ENCODE peak calls at places on chromosomes 11 and 22, in ten cellular contexts. One of them, this sample, is unnamed.

GRCh38 chr11:119417726-119418540 is 5.0 kb downstream of the THY1 start:
- DNase-seq in heart right ventricle: no peak
- DNase-seq in OCI-LY7: no peak
- DNase-seq in fibroblast of lung: peak; percentile 68
- DNase-seq in lower lobe of right lung: no peak
- DNase-seq in right lobe of liver: no peak
- DNase-seq in mesenchymal stem cell: peak; percentile 14
- DNase-seq in transverse colon: no peak
- DNase-seq in stomach: no peak
- DNase-seq in heart left ventricle: no peak
- DNase-seq in this sample: no peak

GRCh38 chr11:118401880-118402590 is 629 bp downstream of the ATP5MG start:
- DNase-seq in mesenchymal stem cell: peak; percentile 89
- DNase-seq in right lobe of liver: no peak
- DNase-seq in OCI-LY7: no peak
- DNase-seq in fibroblast of lung: peak; percentile 80
- DNase-seq in stomach: no peak
- DNase-seq in heart right ventricle: no peak
- DNase-seq in transverse colon: no peak
- DNase-seq in lower lobe of right lung: no peak
- DNase-seq in heart left ventricle: no peak
- DNase-seq in this sample: no peak

GRCh38 chr22:44628273-44628672 is 73.7 kb upstream of the PRR5 start:
- DNase-seq in fibroblast of lung: no peak
- DNase-seq in right lobe of liver: no peak
- DNase-seq in mesenchymal stem cell: no peak
- DNase-seq in stomach: no peak
- DNase-seq in transverse colon: no peak
- DNase-seq in lower lobe of right lung: peak; percentile 28
- DNase-seq in OCI-LY7: no peak
- DNase-seq in heart right ventricle: no peak
- DNase-seq in heart left ventricle: no peak
- DNase-seq in this sample: peak; percentile 56

GRCh38 chr11:134882141-134882540 is 470.1 kb upstream of the B3GAT1 start:
- DNase-seq in fibroblast of lung: no peak
- DNase-seq in stomach: no peak
- DNase-seq in heart right ventricle: no peak
- DNase-seq in transverse colon: no peak
- DNase-seq in mesenchymal stem cell: no peak
- DNase-seq in OCI-LY7: no peak
- DNase-seq in lower lobe of right lung: no peak
- DNase-seq in heart left ventricle: no peak
- DNase-seq in right lobe of liver: no peak
- DNase-seq in this sample: no peak

GRCh38 chr22:41833369-41834004 is 582 bp downstream of the SREBF2 start:
- DNase-seq in lower lobe of right lung: peak; percentile 69
- DNase-seq in stomach: peak; percentile 48
- DNase-seq in right lobe of liver: peak; percentile 64
- DNase-seq in transverse colon: peak; percentile 57
- DNase-seq in heart right ventricle: peak; percentile 44
- DNase-seq in mesenchymal stem cell: peak; percentile 48
- DNase-seq in heart left ventricle: peak; percentile 74
- DNase-seq in OCI-LY7: peak; percentile 55
- DNase-seq in fibroblast of lung: peak; percentile 20
- DNase-seq in this sample: peak; percentile 75

GRCh38 chr11:22703040-22703439 is 36.6 kb downstream of the GAS2 start:
- DNase-seq in lower lobe of right lung: no peak
- DNase-seq in transverse colon: no peak
- DNase-seq in OCI-LY7: no peak
- DNase-seq in right lobe of liver: no peak
- DNase-seq in heart left ventricle: no peak
- DNase-seq in fibroblast of lung: peak; percentile 51
- DNase-seq in stomach: no peak
- DNase-seq in mesenchymal stem cell: peak; percentile 79
- DNase-seq in heart right ventricle: no peak
- DNase-seq in this sample: no peak

GRCh38 chr11:122032317-122032716 is 83.7 kb downstream of the BLID start:
- DNase-seq in stomach: no peak
- DNase-seq in fibroblast of lung: peak; percentile 76
- DNase-seq in lower lobe of right lung: no peak
- DNase-seq in mesenchymal stem cell: no peak
- DNase-seq in transverse colon: no peak
- DNase-seq in right lobe of liver: no peak
- DNase-seq in heart left ventricle: no peak
- DNase-seq in heart right ventricle: no peak
- DNase-seq in OCI-LY7: no peak
- DNase-seq in this sample: peak; percentile 52

GRCh38 chr11:115385211-115385610 is 119.0 kb downstream of the CADM1 start:
- DNase-seq in fibroblast of lung: no peak
- DNase-seq in stomach: no peak
- DNase-seq in mesenchymal stem cell: no peak
- DNase-seq in right lobe of liver: no peak
- DNase-seq in heart right ventricle: no peak
- DNase-seq in OCI-LY7: no peak
- DNase-seq in heart left ventricle: no peak
- DNase-seq in lower lobe of right lung: no peak
- DNase-seq in transverse colon: no peak
- DNase-seq in this sample: no peak

GRCh38 chr22:22576244-22576988 is 17.4 kb upstream of the PRAME start:
- DNase-seq in transverse colon: peak; percentile 45
- DNase-seq in heart right ventricle: peak; percentile 43
- DNase-seq in stomach: peak; percentile 49
- DNase-seq in mesenchymal stem cell: peak; percentile 16
- DNase-seq in lower lobe of right lung: no peak
- DNase-seq in OCI-LY7: peak; percentile 58
- DNase-seq in right lobe of liver: peak; percentile 55
- DNase-seq in fibroblast of lung: peak; percentile 43
- DNase-seq in heart left ventricle: no peak
- DNase-seq in this sample: no peak

GRCh38 chr22:46073683-46074504 is 76.4 kb upstream of the PPARA start:
- DNase-seq in stomach: peak; percentile 43
- DNase-seq in fibroblast of lung: no peak
- DNase-seq in mesenchymal stem cell: peak; percentile 28
- DNase-seq in heart right ventricle: peak; percentile 51
- DNase-seq in transverse colon: peak; percentile 50
- DNase-seq in OCI-LY7: no peak
- DNase-seq in heart left ventricle: peak; percentile 66
- DNase-seq in right lobe of liver: peak; percentile 63
- DNase-seq in lower lobe of right lung: peak; percentile 53
- DNase-seq in this sample: peak; percentile 83

GRCh38 chr22:46077669-46078099 is 72.6 kb upstream of the PPARA start:
- DNase-seq in stomach: peak; percentile 25
- DNase-seq in heart right ventricle: peak; percentile 12
- DNase-seq in fibroblast of lung: no peak
- DNase-seq in heart left ventricle: peak; percentile 48
- DNase-seq in right lobe of liver: peak; percentile 33
- DNase-seq in OCI-LY7: no peak
- DNase-seq in transverse colon: peak; percentile 8
- DNase-seq in mesenchymal stem cell: no peak
- DNase-seq in lower lobe of right lung: peak; percentile 31
- DNase-seq in this sample: peak; percentile 31

GRCh38 chr22:46076651-46077339 is 73.5 kb upstream of the PPARA start:
- DNase-seq in OCI-LY7: no peak
- DNase-seq in right lobe of liver: peak; percentile 67
- DNase-seq in transverse colon: peak; percentile 28
- DNase-seq in heart left ventricle: peak; percentile 63
- DNase-seq in heart right ventricle: peak; percentile 55
- DNase-seq in mesenchymal stem cell: no peak
- DNase-seq in lower lobe of right lung: peak; percentile 50
- DNase-seq in stomach: peak; percentile 59
- DNase-seq in fibroblast of lung: peak; percentile 81
- DNase-seq in this sample: peak; percentile 75

GRCh38 chr22:46074771-46075551 is 75.4 kb upstream of the PPARA start:
- DNase-seq in fibroblast of lung: no peak
- DNase-seq in stomach: peak; percentile 33
- DNase-seq in lower lobe of right lung: peak; percentile 52
- DNase-seq in right lobe of liver: peak; percentile 46
- DNase-seq in OCI-LY7: no peak
- DNase-seq in transverse colon: peak; percentile 35
- DNase-seq in mesenchymal stem cell: no peak
- DNase-seq in heart left ventricle: peak; percentile 64
- DNase-seq in heart right ventricle: peak; percentile 21
- DNase-seq in this sample: peak; percentile 68

DNA sequence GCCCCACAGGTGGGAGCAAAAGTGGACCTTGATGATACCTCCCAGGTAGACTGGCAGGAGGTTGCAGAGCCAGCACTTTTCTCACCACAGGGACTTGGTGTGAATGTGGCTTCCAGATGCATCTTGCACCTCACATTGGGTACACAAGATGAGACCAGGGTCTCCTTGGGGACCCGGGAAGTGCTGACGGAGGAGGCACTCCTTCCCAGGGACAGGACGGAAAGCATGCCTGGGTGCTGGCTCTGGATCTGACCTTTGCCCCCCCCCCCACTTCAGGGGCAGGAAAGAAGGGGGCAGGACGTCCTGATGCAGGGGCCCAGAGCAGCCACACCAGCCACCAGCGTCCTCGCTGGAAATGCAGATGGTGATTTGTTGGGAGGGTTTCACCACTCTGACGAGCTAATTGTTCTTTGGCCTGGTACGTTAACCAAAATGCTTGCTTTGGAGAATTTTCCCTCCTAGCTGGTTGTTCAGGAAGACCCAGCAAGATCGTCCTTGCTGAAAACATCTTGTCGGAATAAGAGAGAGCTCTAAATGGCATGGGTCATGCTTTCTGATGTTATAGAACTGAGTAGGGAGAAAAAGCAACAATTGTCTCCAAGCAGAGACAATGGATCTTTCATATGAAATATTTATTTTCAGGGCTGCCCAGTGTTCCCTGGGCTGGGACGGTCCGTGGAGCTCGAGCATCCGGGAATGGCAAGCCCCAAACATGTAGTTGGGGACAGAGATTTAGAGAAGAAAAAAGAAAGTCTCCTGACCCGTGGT is 74.4 kb upstream of the PPARA start:
- DNase-seq in right lobe of liver: peak; percentile 46
- DNase-seq in heart left ventricle: peak; percentile 58
- DNase-seq in heart right ventricle: peak; percentile 21
- DNase-seq in stomach: peak; percentile 24
- DNase-seq in OCI-LY7: no peak
- DNase-seq in mesenchymal stem cell: no peak
- DNase-seq in transverse colon: peak; percentile 8
- DNase-seq in fibroblast of lung: no peak
- DNase-seq in lower lobe of right lung: peak; percentile 32
- DNase-seq in this sample: peak; percentile 63
- H3K4me3 ChIP-seq in right lobe of liver: no peak overlapping the region
- H3K4me3 ChIP-seq in heart left ventricle: peak overlapping the region; percentile 90
- H3K4me3 ChIP-seq in heart right ventricle: peak overlapping the region; percentile 69
- H3K4me3 ChIP-seq in stomach: peak overlapping the region; percentile 83
- H3K4me3 ChIP-seq in OCI-LY7: no peak overlapping the region
- H3K4me3 ChIP-seq in mesenchymal stem cell: no peak overlapping the region
- H3K4me3 ChIP-seq in transverse colon: no peak overlapping the region
- H3K4me3 ChIP-seq in fibroblast of lung: peak overlapping the region; percentile 98
- H3K4me3 ChIP-seq in lower lobe of right lung: peak overlapping the region; percentile 93
- H3K4me3 ChIP-seq in this sample: peak overlapping the region; percentile 85

DNA sequence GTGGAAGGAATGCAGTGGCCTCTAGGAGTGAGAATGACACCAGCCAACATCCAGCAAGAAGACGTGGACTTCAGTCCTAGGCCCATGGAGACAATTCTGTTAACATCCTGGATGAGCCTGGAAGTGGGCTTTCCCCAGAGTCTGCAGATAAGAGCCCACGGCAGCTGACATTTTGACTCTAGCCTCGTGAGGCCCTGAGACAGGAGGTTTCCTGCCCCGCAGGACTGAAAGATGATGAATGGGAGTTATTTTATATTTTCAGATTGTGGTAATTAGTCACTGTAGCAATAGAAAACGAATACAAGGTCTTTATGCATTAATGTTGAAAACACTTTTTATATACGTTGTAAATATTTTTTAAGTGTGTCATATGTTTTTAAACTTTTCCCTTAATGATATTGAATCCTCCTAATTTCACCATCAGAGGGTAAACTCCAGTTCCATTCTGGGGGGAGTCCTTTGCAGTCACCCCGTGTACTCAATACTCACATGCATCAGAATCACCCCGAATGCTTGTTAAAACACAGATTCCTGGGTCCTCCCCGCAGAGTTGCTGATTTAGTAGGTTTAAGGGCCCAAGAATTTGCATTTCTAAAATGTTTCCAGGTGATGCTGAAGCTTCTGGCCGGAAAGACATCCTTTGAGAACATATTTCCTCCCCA is 545 bp upstream of the TPCN2 start:
- DNase-seq in mesenchymal stem cell: no peak
- DNase-seq in stomach: no peak
- DNase-seq in transverse colon: no peak
- DNase-seq in fibroblast of lung: no peak
- DNase-seq in right lobe of liver: no peak
- DNase-seq in heart left ventricle: peak; percentile 13
- DNase-seq in lower lobe of right lung: no peak
- DNase-seq in OCI-LY7: no peak
- DNase-seq in heart right ventricle: no peak
- DNase-seq in this sample: no peak
- H3K4me1 ChIP-seq in mesenchymal stem cell: peaks cover 19% of the 10 kb centered on the region
- H3K4me1 ChIP-seq in stomach: peaks cover 38% of the 10 kb centered on the region
- H3K4me1 ChIP-seq in transverse colon: peaks cover 9% of the 10 kb centered on the region
- H3K4me1 ChIP-seq in fibroblast of lung: peaks cover 21% of the 10 kb centered on the region
- H3K4me1 ChIP-seq in right lobe of liver: peaks cover 39% of the 10 kb centered on the region
- H3K4me1 ChIP-seq in heart left ventricle: peaks cover 40% of the 10 kb centered on the region
- H3K4me1 ChIP-seq in lower lobe of right lung: peaks cover 35% of the 10 kb centered on the region
- H3K4me1 ChIP-seq in OCI-LY7: peaks cover 72% of the 10 kb centered on the region
- H3K4me1 ChIP-seq in heart right ventricle: peaks cover 45% of the 10 kb centered on the region
- H3K4me1 ChIP-seq in this sample: peaks cover 62% of the 10 kb centered on the region

DNA sequence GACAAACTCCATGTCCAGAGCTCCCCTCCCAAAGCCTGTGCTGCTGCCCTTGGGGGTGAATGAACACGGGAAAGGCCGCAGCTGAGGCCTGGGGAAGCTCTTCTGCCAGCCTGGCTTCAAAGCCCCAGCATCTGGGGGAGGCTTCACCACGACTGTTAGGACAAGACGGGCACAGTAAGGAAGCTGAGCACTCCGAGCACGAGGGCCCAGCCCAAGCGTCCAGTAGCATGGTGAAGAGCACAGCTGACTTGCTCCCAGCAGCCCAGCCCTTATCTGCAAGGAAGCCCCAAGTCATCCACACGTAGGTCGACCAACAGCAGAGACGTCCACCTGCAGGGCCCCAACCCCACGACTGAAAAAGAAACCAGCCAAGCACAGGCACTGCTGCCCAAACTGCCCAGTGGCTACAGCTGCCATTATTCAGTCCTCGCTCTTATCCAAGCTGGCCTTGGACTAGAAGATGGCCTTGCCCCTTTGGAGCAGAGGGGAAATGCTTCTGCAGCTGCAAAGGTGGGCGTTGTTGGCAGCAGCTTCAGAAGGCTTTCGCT is 62.5 kb downstream of the SHANK2 start:
- DNase-seq in fibroblast of lung: no peak
- DNase-seq in right lobe of liver: peak; percentile 36
- DNase-seq in transverse colon: no peak
- DNase-seq in OCI-LY7: no peak
- DNase-seq in mesenchymal stem cell: no peak
- DNase-seq in stomach: no peak
- DNase-seq in heart right ventricle: no peak
- DNase-seq in heart left ventricle: no peak
- DNase-seq in lower lobe of right lung: no peak
- DNase-seq in this sample: peak; percentile 12
- H3K9me3 ChIP-seq in fibroblast of lung: no peaks in the 10 kb centered on the region
- H3K9me3 ChIP-seq in right lobe of liver: no peaks in the 10 kb centered on the region
- H3K9me3 ChIP-seq in transverse colon: no peaks in the 10 kb centered on the region
- H3K9me3 ChIP-seq in OCI-LY7: no peaks in the 10 kb centered on the region
- H3K9me3 ChIP-seq in mesenchymal stem cell: no peaks in the 10 kb centered on the region
- H3K9me3 ChIP-seq in stomach: no peaks in the 10 kb centered on the region
- H3K9me3 ChIP-seq in heart right ventricle: no peaks in the 10 kb centered on the region
- H3K9me3 ChIP-seq in heart left ventricle: no peaks in the 10 kb centered on the region
- H3K9me3 ChIP-seq in lower lobe of right lung: no peaks in the 10 kb centered on the region
- H3K9me3 ChIP-seq in this sample: no peaks in the 10 kb centered on the region

GRCh38 chr11:128696930-128697329 is 3.1 kb downstream of the FLI1 start:
- DNase-seq in right lobe of liver: no peak
- DNase-seq in mesenchymal stem cell: no peak
- DNase-seq in stomach: no peak
- DNase-seq in lower lobe of right lung: no peak
- DNase-seq in heart right ventricle: no peak
- DNase-seq in fibroblast of lung: no peak
- DNase-seq in heart left ventricle: no peak
- DNase-seq in OCI-LY7: no peak
- DNase-seq in transverse colon: no peak
- DNase-seq in this sample: no peak
- H3K4me3 ChIP-seq in right lobe of liver: no peak overlapping the region
- H3K4me3 ChIP-seq in mesenchymal stem cell: no peak overlapping the region
- H3K4me3 ChIP-seq in stomach: no peak overlapping the region
- H3K4me3 ChIP-seq in lower lobe of right lung: peak overlapping the region; percentile 73
- H3K4me3 ChIP-seq in heart right ventricle: peak overlapping the region; percentile 74
- H3K4me3 ChIP-seq in fibroblast of lung: no peak overlapping the region
- H3K4me3 ChIP-seq in heart left ventricle: peak overlapping the region; percentile 97
- H3K4me3 ChIP-seq in OCI-LY7: peak overlapping the region; percentile 5
- H3K4me3 ChIP-seq in transverse colon: no peak overlapping the region
- H3K4me3 ChIP-seq in this sample: no peak overlapping the region

This sample was measured in tibial artery.